ENCODE peak calls at places on chromosomes 7 and 10, in eight cellular contexts. L is hepatocyte, V is PC-9, H is GM23248, O is PC-3, U is OCI-LY7, E is MM.1S, S is HCT116. D is an unnamed sample. For H3K9me2, the result is how much of the 10 kb centered on the place peaks cover.

GRCh38 chr10:24908793-24909423 is 43.5 kb downstream of the PRTFDC1 start:
- DNase-seq in O (peak), U (no peak), E (no peak), V (no peak), L (peak), S (peak), H (peak), D (no peak)

GRCh38 chr10:111207525-111207924 is 130.7 kb downstream of the ADRA2A start:
- DNase-seq in E (no peak), L (no peak), U (peak), H (no peak), O (no peak), S (no peak), V (no peak), D (peak)

GRCh38 chr7:24704311-24704710 is 53.0 kb downstream of the GSDME start:
- DNase-seq in U (no peak), E (no peak), O (no peak), V (no peak), H (no peak), S (no peak), L (no peak), D (no peak)

GRCh38 chr7:144255471-144255897 is 9.1 kb downstream of the OR2A7 start:
- DNase-seq in L (peak), H (no peak), S (no peak), O (no peak), V (no peak), E (peak), U (no peak), D (peak)

GRCh38 chr10:93954726-93955363 is 38.9 kb upstream of the PLCE1 start:
- DNase-seq in O (peak), S (no peak), E (no peak), V (no peak), H (peak), U (no peak), L (no peak), D (no peak)

GRCh38 chr10:99520804-99521473 is 11.8 kb upstream of the NKX2-3 start:
- DNase-seq in L (no peak), O (no peak), H (no peak), U (no peak), S (no peak), V (no peak), E (no peak), D (peak)

GRCh38 chr7:139505563-139505962 is 17.9 kb upstream of the CLEC2L start:
- DNase-seq in H (peak), L (no peak), E (no peak), V (no peak), S (peak), O (peak), U (peak), D (peak)

GRCh38 chr7:66948480-66949109 is 27.6 kb downstream of the TMEM248 start:
- DNase-seq in V (no peak), O (no peak), H (no peak), U (no peak), L (no peak), S (no peak), E (no peak), D (no peak)

GRCh38 chr10:69619626-69620025 is 10.4 kb upstream of the FAM241B start:
- DNase-seq in L (no peak), U (no peak), H (no peak), E (no peak), V (no peak), S (no peak), O (no peak), D (no peak)

GRCh38 chr10:29240991-29241660 is 47.7 kb upstream of the LYZL1 start:
- DNase-seq in U (no peak), O (no peak), E (no peak), V (no peak), S (no peak), H (no peak), L (no peak), D (no peak)

GRCh38 chr10:104323721-104324686 is 14.3 kb downstream of the ITPRIP start:
- DNase-seq in E (no peak), V (no peak), O (no peak), H (no peak), U (no peak), L (no peak), S (no peak), D (no peak)

GRCh38 chr10:48457949-48458661 is 146.8 kb downstream of the ARHGAP22 start:
- DNase-seq in O (no peak), U (no peak), E (no peak), H (no peak), L (no peak), V (no peak), S (no peak), D (no peak)

GRCh38 chr10:69503896-69504265 is 52.6 kb downstream of the TSPAN15 start:
- DNase-seq in U (no peak), V (no peak), E (no peak), H (no peak), S (no peak), O (no peak), L (no peak), D (no peak)

GRCh38 chr7:7653568-7654187 is 13.1 kb downstream of the UMAD1 start:
- DNase-seq in L (peak), O (peak), U (peak), S (peak), V (no peak), H (peak), E (peak), D (peak)

GRCh38 chr7:39606941-39607340 is 16.4 kb upstream of the RALA start:
- DNase-seq in O (no peak), S (no peak), H (no peak), U (no peak), L (no peak), V (no peak), E (no peak), D (no peak)

GRCh38 chr10:95976295-95977229 is 66.8 kb upstream of the CCNJ start:
- DNase-seq in L (no peak), H (no peak), O (peak), U (no peak), V (no peak), S (no peak), E (no peak), D (no peak)

GRCh38 chr10:104735036-104735435 is 93.9 kb downstream of the SORCS3 start:
- DNase-seq in O (no peak), V (no peak), E (no peak), H (no peak), L (no peak), U (no peak), S (no peak), D (peak)

GRCh38 chr10:62728479-62728878 is 76.0 kb upstream of the ADO start:
- DNase-seq in E (no peak), V (no peak), S (no peak), H (peak), L (no peak), O (no peak), U (no peak), D (no peak)
- H3K9me2 ChIP-seq in E (under half), V (under half), S (under half), H (under half), L (under half), O (under half), U (under half), D (under half)

GRCh38 chr7:50729962-50730361 is 52.7 kb downstream of the GRB10 start:
- DNase-seq in O (no peak), E (no peak), S (no peak), U (no peak), H (peak), L (no peak), V (no peak), D (no peak)
- H3K9me2 ChIP-seq in O (under half), E (under half), S (under half), U (under half), H (under half), L (under half), V (under half), D (under half)

DNA sequence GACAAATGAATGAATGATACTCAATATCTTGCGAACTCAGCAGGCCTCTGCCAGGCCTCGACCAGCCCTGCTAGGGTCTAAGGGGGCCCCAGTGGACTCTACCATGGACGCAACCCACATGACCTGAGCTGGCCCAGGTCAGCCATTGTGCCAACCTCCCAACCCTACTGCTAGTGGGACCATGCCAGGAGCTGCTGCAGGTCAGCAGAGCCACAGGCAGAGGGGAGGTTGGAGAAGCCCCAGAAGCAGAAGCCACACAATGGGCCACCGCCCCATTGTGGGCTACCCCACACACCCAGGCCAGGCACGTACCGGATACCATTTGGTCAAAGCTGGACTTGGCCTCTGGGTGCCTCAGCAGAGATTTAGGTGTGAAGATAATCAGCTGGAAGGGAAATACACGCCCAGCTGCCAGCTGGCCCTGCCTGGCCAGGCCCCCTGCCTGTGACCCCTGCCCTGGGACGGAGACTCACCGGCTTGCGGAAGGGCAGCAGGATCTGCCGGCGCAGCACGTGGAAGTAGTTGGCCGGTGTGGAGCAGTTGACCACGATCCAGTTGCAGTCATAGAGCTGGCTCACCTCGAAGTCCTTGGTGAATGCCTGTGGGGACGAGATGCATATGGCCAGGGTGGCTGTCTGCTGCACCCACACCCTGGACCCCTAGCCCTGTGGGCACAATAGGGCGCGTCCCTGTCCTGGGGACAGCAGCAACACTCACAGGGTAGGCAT is 24.5 kb downstream of the OGDHL start:
- DNase-seq in L (no peak), V (no peak), E (no peak), O (peak), S (no peak), H (no peak), U (no peak), D (no peak)
- H3K9me2 ChIP-seq in L (under half), V (under half), E (under half), O (under half), S (under half), H (under half), U (under half), D (under half)

GRCh38 chr7:47073284-47073683 is 508.6 kb downstream of the TNS3 start:
- DNase-seq in V (no peak), S (no peak), O (no peak), E (no peak), L (no peak), H (no peak), U (no peak), D (no peak)
- H3K9me2 ChIP-seq in V (under half), S (under half), O (under half), E (under half), L (under half), H (under half), U (under half), D (under half)

DNA sequence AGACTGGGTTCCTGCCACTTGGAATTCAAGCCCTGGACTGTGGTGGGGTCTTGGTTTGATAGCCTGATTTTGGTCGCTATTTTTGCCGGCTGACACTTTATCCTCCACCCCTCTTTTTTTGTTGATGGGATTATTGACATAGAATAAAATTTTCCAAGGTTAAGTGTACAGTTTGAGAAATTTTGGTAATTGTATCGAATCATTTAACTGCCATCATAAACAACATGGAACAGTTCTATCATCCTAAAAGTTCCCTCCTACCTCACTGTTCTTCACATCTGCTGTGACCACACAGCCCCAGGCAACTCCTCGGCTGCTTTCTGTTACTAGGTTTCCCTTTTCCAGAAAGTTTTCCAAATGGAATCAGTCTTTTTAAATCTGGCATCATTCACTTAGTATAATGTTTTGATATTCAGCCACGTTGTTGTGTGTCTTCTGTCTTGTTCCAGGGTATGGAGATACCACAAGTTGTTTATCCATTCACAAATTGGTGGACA is 50.6 kb upstream of the STEAP1B start:
- DNase-seq in H (peak), O (no peak), L (no peak), U (no peak), E (no peak), V (no peak), S (no peak), D (no peak)
- H3K9me2 ChIP-seq in H (under half), O (under half), L (under half), U (under half), E (under half), V (under half), S (under half), D (under half)

GRCh38 chr10:72353963-72354355 is 760 bp downstream of the DNAJB12 start:
- DNase-seq in E (no peak), O (no peak), U (no peak), H (peak), S (no peak), V (peak), L (peak), D (peak)

GRCh38 chr10:72354356-72355213 is at the start of gene DNAJB12:
- DNase-seq in O (peak), E (peak), V (peak), L (peak), H (peak), U (peak), S (peak), D (peak)

GRCh38 chr10:72351479-72351878 is 3.2 kb downstream of the DNAJB12 start:
- DNase-seq in S (no peak), U (no peak), H (no peak), E (no peak), O (no peak), V (no peak), L (no peak), D (no peak)

GRCh38 chr10:72355214-72355555 is 466 bp upstream of the DNAJB12 start:
- DNase-seq in S (no peak), U (no peak), E (no peak), V (no peak), L (no peak), O (no peak), H (no peak), D (no peak)

DNA sequence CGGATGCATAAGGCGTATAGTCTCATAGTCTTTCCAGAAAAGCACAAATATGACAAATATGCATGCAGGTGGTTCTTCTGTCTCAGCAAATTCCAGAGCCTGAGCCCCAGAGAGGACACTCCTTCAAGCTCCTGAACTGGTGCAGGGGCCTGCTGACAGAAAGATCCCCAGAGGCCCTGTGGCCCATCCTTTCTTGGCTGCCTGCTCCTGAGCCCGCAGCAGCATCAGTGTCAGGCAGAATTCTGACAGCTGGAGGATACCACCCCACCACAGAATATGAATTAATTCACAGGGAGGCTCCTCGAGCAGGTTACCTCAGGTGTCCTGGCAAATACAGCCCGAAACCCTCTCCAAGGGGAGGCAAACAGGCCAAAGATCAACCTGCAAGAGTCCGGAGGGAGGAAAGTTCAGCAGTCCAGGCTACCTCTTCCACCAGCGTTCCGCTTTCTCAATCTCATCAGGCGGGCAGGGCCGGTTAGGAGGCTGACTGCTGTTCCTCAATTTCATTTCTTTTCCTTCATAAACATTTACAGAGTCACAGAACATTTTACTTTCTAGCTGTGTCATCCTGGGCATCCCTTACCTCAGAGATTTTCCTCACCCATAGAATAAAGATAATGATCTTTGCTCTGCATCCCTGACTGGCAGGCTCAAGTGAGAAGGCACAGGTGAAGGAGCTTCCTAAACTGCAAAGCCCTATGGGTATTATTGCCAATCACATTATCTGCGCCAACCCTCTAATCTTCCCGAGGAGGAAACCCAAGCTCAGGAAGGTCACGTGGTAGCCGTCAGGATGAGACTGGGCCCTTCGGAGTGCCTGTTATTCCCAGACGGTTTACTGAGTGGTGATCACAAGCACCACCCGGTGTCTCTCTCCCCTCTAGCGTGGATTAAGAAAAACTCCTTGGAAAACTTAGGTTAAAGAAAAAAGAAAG is 1.4 kb downstream of the DNAJB12 start:
- DNase-seq in O (peak), H (peak), L (peak), E (no peak), S (no peak), U (no peak), V (no peak), D (peak)
- H3K9me2 ChIP-seq in O (under half), H (under half), L (under half), E (under half), S (under half), U (under half), V (under half), D (under half)